ENCODE peak calls at places on chromosomes 16 and 17, in six cellular contexts. V is brain microvascular endothelial cell; M is HTR-8/SVneo; Q is stimulated activated naive CD8-positive, alpha-beta T cell treated with anti-CD3 and anti-CD28 coated beads, Interleukin-15, Interleukin-2, amounts not matched to agents 100 U/mL and 50 U/mL, for 24 hours; K is NCI-H82; N is A673. O is an unnamed sample.

GRCh38 chr17:35089846-35090193 is 26.3 kb upstream of the RFFL start:
- DNase-seq in M (peak), Q (peak), V (no peak), K (no peak), N (no peak), O (no peak)

GRCh38 chr17:16215965-16216316 is 607 bp upstream of the NCOR1 start:
- DNase-seq in V (no peak), K (no peak), Q (no peak), M (no peak), N (no peak), O (no peak)

GRCh38 chr16:27822529-27823437 is 240.7 kb downstream of the GSG1L start:
- DNase-seq in V (no peak), N (no peak), Q (no peak), M (no peak), K (no peak), O (no peak)

GRCh38 chr17:65163990-65164495 is 26.9 kb downstream of the RGS9 start:
- DNase-seq in Q (peak), K (peak), M (peak), V (peak), N (no peak), O (no peak)

GRCh38 chr17:65593092-65593869 is 31.8 kb upstream of the AXIN2 start:
- DNase-seq in V (no peak), N (no peak), Q (no peak), K (no peak), M (no peak), O (no peak)

GRCh38 chr17:31579265-31579664 is 187.8 kb downstream of the RAB11FIP4 start:
- DNase-seq in Q (no peak), V (no peak), M (peak), N (no peak), K (no peak), O (no peak)

GRCh38 chr16:50591800-50592771 is 43.9 kb downstream of the NKD1 start:
- DNase-seq in Q (no peak), K (no peak), N (peak), M (no peak), V (no peak), O (no peak)

GRCh38 chr16:17372383-17372782 is 98.4 kb downstream of the XYLT1 start:
- DNase-seq in Q (no peak), M (no peak), K (no peak), N (no peak), V (no peak), O (no peak)

GRCh38 chr16:87499189-87499486 is 6.3 kb upstream of the ZCCHC14 start:
- DNase-seq in M (peak), Q (no peak), V (peak), K (no peak), N (no peak), O (no peak)

GRCh38 chr16:23701045-23701444 is 12.0 kb downstream of the ERN2 start:
- DNase-seq in V (no peak), Q (no peak), N (no peak), M (no peak), K (no peak), O (no peak)

GRCh38 chr16:19781196-19781595 is 63.1 kb downstream of the IQCK start:
- DNase-seq in Q (no peak), V (peak), M (no peak), N (no peak), K (peak), O (no peak)

GRCh38 chr16:81493755-81494433 is 49.3 kb downstream of the CMIP start:
- DNase-seq in Q (peak), N (no peak), K (no peak), V (peak), M (peak), O (no peak)

GRCh38 chr16:15880909-15881308 is 7.5 kb downstream of the CEP20 start:
- DNase-seq in Q (no peak), N (no peak), M (no peak), V (no peak), K (no peak), O (no peak)

GRCh38 chr17:79666111-79666510 is 55.3 kb upstream of the RBFOX3 start:
- DNase-seq in Q (no peak), V (no peak), K (no peak), N (no peak), M (no peak), O (peak)

GRCh38 chr16:74608944-74609343 is 2.0 kb upstream of the GLG1 start:
- DNase-seq in Q (peak), M (no peak), K (no peak), V (peak), N (peak), O (no peak)

GRCh38 chr17:73634629-73635028 is 9.6 kb downstream of the SDK2 start:
- DNase-seq in N (no peak), V (no peak), M (no peak), Q (no peak), K (no peak), O (no peak)

GRCh38 chr17:21214777-21215541 is 998 bp upstream of the TMEM11 start:
- DNase-seq in V (peak), K (no peak), Q (peak), M (peak), N (peak), O (peak)

GRCh38 chr17:74922694-74923537 is at the start of gene USH1G:
- DNase-seq in N (peak), K (peak), V (no peak), Q (peak), M (peak), O (peak)

GRCh38 chr17:863880-864279 is 81.7 kb downstream of the MRM3 start:
- DNase-seq in V (no peak), K (no peak), Q (no peak), N (peak), M (no peak), O (no peak)

GRCh38 chr17:44987194-44987882 is 19.2 kb upstream of the C1QL1 start:
- DNase-seq in N (peak), M (no peak), K (peak), V (no peak), Q (peak), O (peak)

GRCh38 chr16:89973654-89974335 is 25.2 kb downstream of the DEF8 start:
- DNase-seq in Q (no peak), K (no peak), V (no peak), N (no peak), M (no peak), O (no peak)

GRCh38 chr16:56370185-56370584 is 55.2 kb downstream of the AMFR start:
- DNase-seq in K (no peak), Q (no peak), V (no peak), N (no peak), M (no peak), O (no peak)

GRCh38 chr16:73020409-73020884 is 27.5 kb downstream of the ZFHX3 start:
- DNase-seq in M (peak), Q (no peak), K (no peak), N (no peak), V (peak), O (no peak)

GRCh38 chr17:29049541-29050150 is 6.7 kb downstream of the PIPOX start:
- DNase-seq in K (no peak), V (no peak), N (no peak), Q (no peak), M (no peak), O (no peak)

O was measured in ecto neural progenitor cell.